ENCODE peak calls at places on chromosomes 6 and 20, in four cellular contexts. X is IMR-90; P is H9; D is stimulated activated naive CD8-positive, alpha-beta T cell treated with anti-CD3 and anti-CD28 coated beads, Interleukin-15, amount 100 ng/mL, for 72 hours. O is an unnamed sample.
A peak's percentile ranks its signal among the peaks of the same experiment; 100 is the strongest.

GRCh38 chr6:26152226-26153101 is 65.2 kb downstream of the HFE start:
- DNase-seq in X (no peak), P (no peak), D (no peak), O (no peak)

GRCh38 chr20:36462440-36463211 is 78.7 kb upstream of the MYL9 start:
- DNase-seq in X (peak; percentile 60), P (no peak), D (no peak), O (peak; percentile 54)

GRCh38 chr6:74932214-74932923 is 273.5 kb downstream of the COL12A1 start:
- DNase-seq in X (peak; percentile 10), P (no peak), D (no peak), O (no peak)

GRCh38 chr20:53911301-53911700 is 159.1 kb downstream of the BCAS1 start:
- DNase-seq in X (no peak), P (no peak), D (no peak), O (no peak)

GRCh38 chr6:133802861-133803260 is 86.1 kb upstream of the TCF21 start:
- DNase-seq in X (no peak), P (no peak), D (no peak), O (no peak)

GRCh38 chr6:18389479-18389878 is 2.3 kb downstream of the RNF144B start:
- DNase-seq in X (peak; percentile 48), P (no peak), D (no peak), O (no peak)

GRCh38 chr20:4155953-4156352 is 140.6 kb upstream of the RNF24 start:
- DNase-seq in X (no peak), P (no peak), D (no peak), O (no peak)

GRCh38 chr6:41504526-41505021 is 41.6 kb upstream of the FOXP4 start:
- DNase-seq in X (peak; percentile 23), P (no peak), D (no peak), O (peak; percentile 58)

GRCh38 chr6:10719386-10720228 is 3.3 kb upstream of the TMEM14C start:
- DNase-seq in X (no peak), P (no peak), D (peak; percentile 68), O (no peak)

GRCh38 chr6:19892250-19892649 is 55.1 kb downstream of the ID4 start:
- DNase-seq in X (no peak), P (no peak), D (no peak), O (no peak)

GRCh38 chr6:140590641-140591040 is 1216.2 kb upstream of the CITED2 start:
- DNase-seq in X (peak; percentile 54), P (no peak), D (no peak), O (no peak)

GRCh38 chr6:151325075-151326050 is 66.0 kb downstream of the ZBTB2 start:
- DNase-seq in X (peak; percentile 73), P (peak; percentile 55), D (peak; percentile 11), O (peak; percentile 75)

GRCh38 chr6:64736421-64736950 is 970.5 kb downstream of the EYS start:
- DNase-seq in X (no peak), P (no peak), D (no peak), O (no peak)